ENCODE peak calls at places on chromosomes 4 and X, in four cellular contexts. H is tibial nerve, Z is Peyer's patch, P is body of pancreas. O is an unnamed sample.

GRCh38 chr4:6779667-6780565 is 2.6 kb upstream of the KIAA0232 start:
- DNase-seq in P (no peak), Z (no peak), H (no peak), O (peak; percentile 26)

GRCh38 chrX:10173331-10173900 is 16.6 kb downstream of the CLCN4 start:
- DNase-seq in Z (no peak), H (no peak), P (peak; percentile 49), O (peak; percentile 85)

GRCh38 chr4:72418458-72418857 is 150.6 kb downstream of the ADAMTS3 start:
- DNase-seq in Z (no peak), H (no peak), P (peak; percentile 18), O (peak; percentile 60)

GRCh38 chr4:144343143-144343755 is 202.7 kb upstream of the GYPA start:
- DNase-seq in H (no peak), P (no peak), Z (no peak), O (no peak)

GRCh38 chrX:50167366-50167765 is 33.4 kb downstream of the AKAP4 start:
- DNase-seq in H (no peak), Z (no peak), P (peak; percentile 32), O (no peak)

GRCh38 chrX:19660604-19661003 is 145.3 kb upstream of the MAP3K15 start:
- DNase-seq in Z (no peak), H (no peak), P (no peak), O (no peak)

GRCh38 chr4:7762376-7763040 is 177.2 kb downstream of the AFAP1 start:
- DNase-seq in Z (no peak), P (no peak), H (no peak), O (no peak)

GRCh38 chrX:10484683-10485247 is 135.6 kb downstream of the MID1 start:
- DNase-seq in H (no peak), P (no peak), Z (no peak), O (no peak)

GRCh38 chr4:7415927-7416686 is 18.6 kb downstream of the PSAPL1 start:
- DNase-seq in Z (no peak), H (no peak), P (no peak), O (no peak)

GRCh38 chr4:188722911-188723310 is 583.7 kb downstream of the TRIML1 start:
- DNase-seq in P (no peak), H (no peak), Z (no peak), O (no peak)

GRCh38 chr4:176547005-176547404 is 227.2 kb downstream of the SPCS3 start:
- DNase-seq in H (no peak), P (no peak), Z (no peak), O (no peak)

GRCh38 chr4:99504804-99505502 is 5.9 kb upstream of the C4orf17 start:
- DNase-seq in Z (no peak), H (no peak), P (peak; percentile 7), O (no peak)

GRCh38 chr4:10182446-10183424 is 66.1 kb upstream of the WDR1 start:
- DNase-seq in P (no peak), Z (no peak), H (no peak), O (no peak)
- TF ChIP-seq POLR2A in P (no peak), Z (no peak), H (no peak), O (no peak)

GRCh38 chr4:151098191-151098590 is 1.2 kb upstream of the RPS3A start:
- DNase-seq in P (no peak), Z (no peak), H (no peak), O (no peak)
- TF ChIP-seq POLR2A in P (no peak), Z (no peak), H (no peak), O (no peak)

GRCh38 chr4:52658671-52659015 is 458 bp downstream of the USP46 start:
- DNase-seq in H (no peak), P (peak; percentile 11), Z (peak; percentile 53), O (no peak)

GRCh38 chr4:52660643-52661042 is 1.5 kb upstream of the USP46 start:
- DNase-seq in P (no peak), Z (no peak), H (no peak), O (no peak)

GRCh38 chr4:52659722-52660261 is 691 bp upstream of the USP46 start:
- DNase-seq in P (peak; percentile 74), Z (peak; percentile 81), H (peak; percentile 31), O (peak; percentile 66)

GRCh38 chr4:52657630-52658501 is 1.2 kb downstream of the USP46 start:
- DNase-seq in H (no peak), P (peak; percentile 40), Z (no peak), O (peak; percentile 43)

GRCh38 chr4:52659016-52659721 is at the start of gene USP46:
- DNase-seq in Z (peak; percentile 89), H (peak; percentile 52), P (peak; percentile 83), O (peak; percentile 69)
- TF ChIP-seq POLR2A in Z (peak; percentile 33), H (no peak), P (peak; percentile 65), O (no peak)

DNA sequence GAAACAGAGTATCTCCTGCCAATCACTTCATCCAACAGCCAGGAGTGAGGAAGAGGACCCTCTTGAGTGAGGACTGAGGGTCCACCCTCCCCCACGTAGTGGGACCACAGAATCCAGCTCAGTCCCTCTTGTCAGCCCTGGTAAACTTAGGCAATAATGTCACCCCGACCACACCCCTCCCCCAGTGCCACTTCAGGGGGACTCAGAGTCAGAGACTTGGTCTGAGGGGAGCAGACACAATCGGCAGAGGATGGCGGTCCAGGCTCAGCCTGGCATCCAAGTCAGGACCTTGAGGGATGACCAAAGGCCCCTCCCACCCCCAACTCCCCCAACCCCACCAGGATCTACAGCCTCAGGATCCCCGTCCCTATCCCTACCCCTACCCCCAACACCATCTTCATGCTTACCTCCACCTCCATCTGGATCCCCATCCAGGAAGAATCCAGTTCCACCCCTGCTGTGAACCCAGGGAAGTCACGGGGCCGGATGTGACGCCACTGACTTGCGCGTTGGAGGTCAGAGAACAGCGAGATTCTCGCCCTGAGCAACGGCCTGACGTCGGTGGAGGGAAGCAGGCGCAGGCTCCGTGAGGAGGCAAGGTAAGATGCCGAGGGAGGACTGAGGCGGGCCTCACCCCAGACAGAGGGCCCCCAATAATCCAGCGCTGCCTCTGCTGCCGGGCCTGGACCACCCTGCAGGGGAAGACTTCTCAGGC is at the start of the genes CSAG1 and MAGEA12:
- DNase-seq in Z (no peak), P (no peak), H (no peak), O (peak; percentile 57)
- TF ChIP-seq POLR2A in Z (no peak), P (no peak), H (no peak), O (no peak)

GRCh38 chrX:139206914-139207313 is 323.6 kb upstream of the F9 start:
- DNase-seq in Z (no peak), H (no peak), P (no peak), O (no peak)

GRCh38 chrX:139213241-139213709 is 317.3 kb upstream of the F9 start:
- DNase-seq in Z (no peak), P (no peak), H (no peak), O (peak; percentile 16)

GRCh38 chrX:139207655-139208054 is 322.9 kb upstream of the F9 start:
- DNase-seq in P (no peak), H (no peak), Z (no peak), O (no peak)

GRCh38 chrX:139209342-139209741 is 321.2 kb upstream of the F9 start:
- DNase-seq in P (no peak), Z (no peak), H (no peak), O (no peak)

GRCh38 chrX:139211568-139212182 is 318.9 kb upstream of the F9 start:
- DNase-seq in H (no peak), Z (no peak), P (no peak), O (no peak)
- TF ChIP-seq POLR2A in H (no peak), Z (no peak), P (no peak), O (no peak)

GRCh38 chr4:112514079-112514448 is 1.9 kb downstream of the NEUROG2 start:
- DNase-seq in H (no peak), P (no peak), Z (no peak), O (no peak)

GRCh38 chr4:112516401-112517066 is 554 bp upstream of the NEUROG2 start:
- DNase-seq in H (no peak), Z (no peak), P (peak; percentile 32), O (peak; percentile 33)

GRCh38 chr4:112514449-112515277 is 1.3 kb downstream of the NEUROG2 start:
- DNase-seq in Z (no peak), P (no peak), H (no peak), O (no peak)

GRCh38 chr4:112516076-112516385 is at the start of gene NEUROG2:
- DNase-seq in H (no peak), P (no peak), Z (no peak), O (no peak)

DNA sequence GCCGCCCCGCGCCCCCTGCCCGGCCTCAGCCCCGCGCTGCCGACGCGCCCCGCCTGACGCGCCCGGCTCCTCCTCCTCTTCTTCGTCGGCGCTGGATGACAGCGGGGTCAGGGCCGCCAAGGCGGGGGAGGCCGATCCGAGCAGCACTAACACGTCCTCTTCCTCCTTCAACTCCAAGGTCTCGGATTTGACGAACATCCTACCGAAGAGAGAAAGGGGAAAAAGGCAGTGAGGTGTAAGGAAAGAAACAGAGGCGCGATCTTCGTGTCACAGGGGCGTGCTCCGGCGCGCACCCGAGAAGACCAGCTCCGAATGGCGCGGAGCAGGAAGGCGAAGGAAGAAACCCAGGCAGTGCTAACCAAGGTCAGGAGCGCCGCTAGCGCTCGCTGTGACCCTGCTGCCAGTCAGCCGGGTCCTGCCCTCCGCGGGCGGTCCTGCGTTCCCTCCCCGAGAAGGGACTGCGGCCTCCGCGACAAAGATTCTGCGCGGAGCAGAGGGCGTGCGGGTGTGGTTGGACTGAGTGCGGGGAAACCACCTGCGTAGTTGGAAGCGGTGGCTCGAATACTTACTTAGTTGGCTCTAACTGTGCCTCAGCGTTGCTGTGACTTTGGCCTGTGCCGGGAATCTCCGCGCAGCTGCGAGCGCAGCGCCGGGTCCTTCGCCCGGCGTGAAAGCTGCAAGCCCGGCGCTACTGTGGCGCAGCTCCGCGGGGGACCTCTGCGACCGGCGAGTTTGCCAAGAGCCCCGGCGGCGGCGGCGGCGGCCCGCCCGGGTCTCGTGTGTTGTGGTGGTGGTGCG is 503 bp downstream of the NEUROG2 start:
- DNase-seq in H (no peak), Z (peak; percentile 56), P (peak; percentile 39), O (peak; percentile 30)
- TF ChIP-seq POLR2A in H (no peak), Z (no peak), P (no peak), O (no peak)

DNA sequence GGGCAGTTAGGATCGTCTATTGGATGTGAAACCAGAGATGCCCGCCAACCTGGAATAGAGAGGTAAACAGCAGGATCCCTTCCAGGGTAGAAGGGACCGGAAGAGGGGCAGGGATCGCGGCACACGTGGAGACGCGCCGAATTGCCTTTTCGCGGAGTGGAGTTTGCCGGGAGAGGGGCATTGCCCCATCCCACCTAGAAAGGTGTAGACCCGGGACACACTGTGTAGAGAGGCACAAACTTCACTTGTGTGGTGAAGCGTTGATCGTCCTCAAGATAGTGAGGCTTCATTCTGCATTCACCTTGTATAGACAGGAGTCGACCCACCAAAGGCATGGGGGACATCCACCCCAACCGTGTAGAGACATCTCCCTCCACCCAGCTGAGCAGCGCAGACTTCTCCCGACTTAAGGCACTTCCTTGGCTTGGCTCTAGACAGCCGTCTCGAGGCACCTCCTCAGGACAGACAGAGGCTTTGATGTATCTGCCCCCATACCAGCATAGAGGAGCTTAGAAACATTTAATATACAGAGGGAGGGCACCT is 410 bp downstream of the GNL3L start:
- DNase-seq in H (no peak), P (no peak), Z (no peak), O (no peak)
- TF ChIP-seq POLR2A in H (no peak), P (no peak), Z (no peak), O (no peak)

O was measured in testis.